ENCODE peak calls at places on chromosome 5, in seven cellular contexts. One of them, this sample, is unnamed. For H3K9me3, the result is how much of the 10 kb centered on the place peaks cover.

GRCh38 chr5:59188415-59189225 is 605.7 kb downstream of the RAB3C start:
- DNase-seq in spleen: peak
- DNase-seq in fibroblast of lung: peak
- DNase-seq in IMR-90: peak
- DNase-seq in HCT116: peak
- DNase-seq in CD8-positive, alpha-beta T cell: peak
- DNase-seq in ascending aorta: no peak
- DNase-seq in this sample: peak

GRCh38 chr5:179230061-179230461 is 115.2 kb downstream of the ADAMTS2 start:
- DNase-seq in IMR-90: no peak
- DNase-seq in spleen: peak
- DNase-seq in CD8-positive, alpha-beta T cell: no peak
- DNase-seq in fibroblast of lung: no peak
- DNase-seq in HCT116: no peak
- DNase-seq in ascending aorta: no peak
- DNase-seq in this sample: no peak

GRCh38 chr5:150376799-150377771 is 19.6 kb downstream of the TCOF1 start:
- DNase-seq in HCT116: no peak
- DNase-seq in fibroblast of lung: peak
- DNase-seq in CD8-positive, alpha-beta T cell: no peak
- DNase-seq in IMR-90: peak
- DNase-seq in spleen: no peak
- DNase-seq in ascending aorta: no peak
- DNase-seq in this sample: no peak

GRCh38 chr5:137649228-137649890 is 86.5 kb downstream of the KLHL3 start:
- DNase-seq in fibroblast of lung: peak
- DNase-seq in HCT116: no peak
- DNase-seq in CD8-positive, alpha-beta T cell: no peak
- DNase-seq in ascending aorta: no peak
- DNase-seq in spleen: no peak
- DNase-seq in IMR-90: peak
- DNase-seq in this sample: no peak

GRCh38 chr5:1133510-1134255 is 21.8 kb upstream of the SLC12A7 start:
- DNase-seq in spleen: no peak
- DNase-seq in HCT116: no peak
- DNase-seq in ascending aorta: no peak
- DNase-seq in CD8-positive, alpha-beta T cell: no peak
- DNase-seq in fibroblast of lung: no peak
- DNase-seq in IMR-90: no peak
- DNase-seq in this sample: no peak

GRCh38 chr5:180070726-180071417 is 687 bp downstream of the RNF130 start:
- DNase-seq in HCT116: no peak
- DNase-seq in ascending aorta: no peak
- DNase-seq in spleen: no peak
- DNase-seq in CD8-positive, alpha-beta T cell: no peak
- DNase-seq in fibroblast of lung: peak
- DNase-seq in IMR-90: peak
- DNase-seq in this sample: peak

GRCh38 chr5:57735754-57736153 is 253.1 kb upstream of the ACTBL2 start:
- DNase-seq in ascending aorta: no peak
- DNase-seq in fibroblast of lung: peak
- DNase-seq in spleen: no peak
- DNase-seq in IMR-90: peak
- DNase-seq in HCT116: peak
- DNase-seq in CD8-positive, alpha-beta T cell: no peak
- DNase-seq in this sample: no peak

GRCh38 chr5:177303925-177304391 is 359 bp downstream of the PRELID1 start:
- DNase-seq in IMR-90: no peak
- DNase-seq in HCT116: no peak
- DNase-seq in CD8-positive, alpha-beta T cell: no peak
- DNase-seq in ascending aorta: no peak
- DNase-seq in fibroblast of lung: peak
- DNase-seq in spleen: peak
- DNase-seq in this sample: no peak

GRCh38 chr5:107805819-107806218 is 135.1 kb upstream of the EFNA5 start:
- DNase-seq in spleen: no peak
- DNase-seq in CD8-positive, alpha-beta T cell: no peak
- DNase-seq in fibroblast of lung: no peak
- DNase-seq in HCT116: no peak
- DNase-seq in IMR-90: no peak
- DNase-seq in ascending aorta: no peak
- DNase-seq in this sample: no peak

GRCh38 chr5:4987431-4987830 is 152.7 kb upstream of the ADAMTS16 start:
- DNase-seq in CD8-positive, alpha-beta T cell: no peak
- DNase-seq in fibroblast of lung: peak
- DNase-seq in HCT116: no peak
- DNase-seq in ascending aorta: no peak
- DNase-seq in spleen: no peak
- DNase-seq in IMR-90: no peak
- DNase-seq in this sample: no peak

GRCh38 chr5:170353946-170354345 is 35.2 kb downstream of the KCNMB1 start:
- DNase-seq in CD8-positive, alpha-beta T cell: no peak
- DNase-seq in fibroblast of lung: no peak
- DNase-seq in ascending aorta: no peak
- DNase-seq in HCT116: no peak
- DNase-seq in spleen: no peak
- DNase-seq in IMR-90: no peak
- DNase-seq in this sample: no peak

GRCh38 chr5:126970517-126971017 is 59.8 kb downstream of the MARCHF3 start:
- DNase-seq in spleen: no peak
- DNase-seq in IMR-90: peak
- DNase-seq in fibroblast of lung: peak
- DNase-seq in ascending aorta: no peak
- DNase-seq in HCT116: no peak
- DNase-seq in CD8-positive, alpha-beta T cell: no peak
- DNase-seq in this sample: no peak

GRCh38 chr5:37724395-37725125 is 115.3 kb downstream of the GDNF start:
- DNase-seq in IMR-90: no peak
- DNase-seq in fibroblast of lung: peak
- DNase-seq in ascending aorta: no peak
- DNase-seq in spleen: no peak
- DNase-seq in HCT116: no peak
- DNase-seq in CD8-positive, alpha-beta T cell: no peak
- DNase-seq in this sample: no peak

GRCh38 chr5:94196959-94197358 is 421.4 kb downstream of the KIAA0825 start:
- DNase-seq in spleen: no peak
- DNase-seq in ascending aorta: no peak
- DNase-seq in HCT116: no peak
- DNase-seq in CD8-positive, alpha-beta T cell: no peak
- DNase-seq in fibroblast of lung: peak
- DNase-seq in IMR-90: no peak
- DNase-seq in this sample: no peak

GRCh38 chr5:171494452-171495121 is 75.1 kb downstream of the FGF18 start:
- DNase-seq in fibroblast of lung: peak
- DNase-seq in IMR-90: peak
- DNase-seq in HCT116: peak
- DNase-seq in spleen: no peak
- DNase-seq in CD8-positive, alpha-beta T cell: no peak
- DNase-seq in ascending aorta: peak
- DNase-seq in this sample: peak

GRCh38 chr5:68420476-68421344 is 205.2 kb downstream of the PIK3R1 start:
- DNase-seq in ascending aorta: no peak
- DNase-seq in HCT116: no peak
- DNase-seq in spleen: peak
- DNase-seq in CD8-positive, alpha-beta T cell: no peak
- DNase-seq in fibroblast of lung: no peak
- DNase-seq in IMR-90: no peak
- DNase-seq in this sample: peak

GRCh38 chr5:153088538-153088937 is 401.9 kb upstream of the GRIA1 start:
- DNase-seq in spleen: no peak
- DNase-seq in IMR-90: no peak
- DNase-seq in HCT116: no peak
- DNase-seq in CD8-positive, alpha-beta T cell: no peak
- DNase-seq in fibroblast of lung: no peak
- DNase-seq in ascending aorta: no peak
- DNase-seq in this sample: no peak

GRCh38 chr5:59276886-59277514 is 616.5 kb downstream of the PDE4D start:
- DNase-seq in HCT116: no peak
- DNase-seq in CD8-positive, alpha-beta T cell: no peak
- DNase-seq in IMR-90: no peak
- DNase-seq in ascending aorta: no peak
- DNase-seq in fibroblast of lung: peak
- DNase-seq in spleen: no peak
- DNase-seq in this sample: no peak

GRCh38 chr5:143495823-143496275 is 92.4 kb upstream of the NR3C1 start:
- DNase-seq in IMR-90: peak
- DNase-seq in fibroblast of lung: peak
- DNase-seq in spleen: no peak
- DNase-seq in HCT116: no peak
- DNase-seq in ascending aorta: no peak
- DNase-seq in CD8-positive, alpha-beta T cell: no peak
- DNase-seq in this sample: no peak

GRCh38 chr5:2149196-2149541 is 266.4 kb upstream of the IRX4 start:
- DNase-seq in fibroblast of lung: peak
- DNase-seq in IMR-90: no peak
- DNase-seq in ascending aorta: no peak
- DNase-seq in spleen: peak
- DNase-seq in CD8-positive, alpha-beta T cell: no peak
- DNase-seq in HCT116: peak
- DNase-seq in this sample: no peak

GRCh38 chr5:160315968-160316367 is 3.6 kb upstream of the CCNJL start:
- DNase-seq in ascending aorta: no peak
- DNase-seq in spleen: no peak
- DNase-seq in IMR-90: peak
- DNase-seq in HCT116: peak
- DNase-seq in CD8-positive, alpha-beta T cell: no peak
- DNase-seq in fibroblast of lung: peak
- DNase-seq in this sample: peak

GRCh38 chr5:131647078-131647769 is 12.2 kb upstream of the RAPGEF6 start:
- DNase-seq in ascending aorta: no peak
- DNase-seq in CD8-positive, alpha-beta T cell: no peak
- DNase-seq in fibroblast of lung: no peak
- DNase-seq in IMR-90: no peak
- DNase-seq in spleen: no peak
- DNase-seq in HCT116: no peak
- DNase-seq in this sample: no peak
- TF ChIP-seq CTCF in ascending aorta: no peak
- TF ChIP-seq CTCF in CD8-positive, alpha-beta T cell: no peak
- TF ChIP-seq CTCF in fibroblast of lung: no peak
- TF ChIP-seq CTCF in IMR-90: no peak
- TF ChIP-seq CTCF in spleen: no peak
- TF ChIP-seq CTCF in HCT116: no peak
- TF ChIP-seq CTCF in this sample: no peak

GRCh38 chr5:141363952-141364660 is at the start of gene PCDHGA5:
- DNase-seq in IMR-90: peak
- DNase-seq in fibroblast of lung: peak
- DNase-seq in CD8-positive, alpha-beta T cell: no peak
- DNase-seq in HCT116: no peak
- DNase-seq in ascending aorta: no peak
- DNase-seq in spleen: no peak
- DNase-seq in this sample: no peak
- H3K9me3 ChIP-seq in IMR-90: half or more
- H3K9me3 ChIP-seq in fibroblast of lung: under half
- H3K9me3 ChIP-seq in CD8-positive, alpha-beta T cell: under half
- H3K9me3 ChIP-seq in HCT116: under half
- H3K9me3 ChIP-seq in ascending aorta: half or more
- H3K9me3 ChIP-seq in spleen: half or more
- H3K9me3 ChIP-seq in this sample: under half

GRCh38 chr5:159304961-159305595 is 25.2 kb downstream of the IL12B start:
- DNase-seq in HCT116: no peak
- DNase-seq in ascending aorta: no peak
- DNase-seq in spleen: no peak
- DNase-seq in IMR-90: peak
- DNase-seq in CD8-positive, alpha-beta T cell: no peak
- DNase-seq in fibroblast of lung: peak
- DNase-seq in this sample: no peak

GRCh38 chr5:159311063-159311462 is 19.2 kb downstream of the IL12B start:
- DNase-seq in IMR-90: no peak
- DNase-seq in CD8-positive, alpha-beta T cell: no peak
- DNase-seq in HCT116: no peak
- DNase-seq in ascending aorta: no peak
- DNase-seq in fibroblast of lung: no peak
- DNase-seq in spleen: no peak
- DNase-seq in this sample: no peak

GRCh38 chr5:159313197-159313596 is 17.1 kb downstream of the IL12B start:
- DNase-seq in spleen: no peak
- DNase-seq in HCT116: no peak
- DNase-seq in IMR-90: no peak
- DNase-seq in CD8-positive, alpha-beta T cell: no peak
- DNase-seq in ascending aorta: no peak
- DNase-seq in fibroblast of lung: no peak
- DNase-seq in this sample: no peak

GRCh38 chr5:159310492-159310891 is 19.8 kb downstream of the IL12B start:
- DNase-seq in HCT116: no peak
- DNase-seq in CD8-positive, alpha-beta T cell: peak
- DNase-seq in ascending aorta: no peak
- DNase-seq in spleen: peak
- DNase-seq in IMR-90: no peak
- DNase-seq in fibroblast of lung: peak
- DNase-seq in this sample: peak

DNA sequence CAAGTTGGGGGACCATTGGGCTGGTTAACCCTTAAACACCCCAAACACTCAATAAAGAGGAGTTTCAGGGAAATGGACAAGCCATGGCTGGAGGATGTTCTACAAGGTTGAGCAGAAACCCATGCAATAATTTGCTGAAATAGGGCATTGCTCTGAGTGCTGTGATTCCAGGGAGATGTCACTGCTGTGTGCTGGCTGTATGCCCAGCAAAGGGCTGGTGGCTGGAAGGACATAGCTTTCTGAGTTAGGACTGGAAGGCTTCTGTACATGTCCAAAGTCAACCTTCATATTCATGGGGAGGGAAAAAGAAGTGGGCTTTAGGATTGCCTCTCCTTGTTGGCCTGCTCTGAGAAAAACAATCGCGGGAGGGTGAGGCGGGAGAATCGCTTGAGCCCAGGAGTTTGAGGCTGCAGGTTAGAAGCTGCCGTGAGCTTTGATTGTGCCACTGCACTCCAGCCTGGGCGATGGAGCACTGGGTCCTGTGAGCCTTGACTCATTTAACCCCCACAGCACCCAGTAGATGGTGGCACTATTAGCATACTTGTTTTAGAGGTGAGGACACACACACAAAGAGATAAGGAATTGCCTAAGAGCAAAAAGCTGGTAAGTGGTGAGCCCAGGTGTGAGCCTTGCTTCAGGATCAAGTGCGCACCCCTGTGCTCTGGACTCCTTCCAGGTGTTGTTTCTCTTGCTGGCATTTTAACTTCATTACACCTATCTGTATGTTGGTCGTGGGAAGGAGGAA is 20.4 kb downstream of the IL12B start:
- DNase-seq in HCT116: no peak
- DNase-seq in IMR-90: no peak
- DNase-seq in ascending aorta: no peak
- DNase-seq in spleen: no peak
- DNase-seq in fibroblast of lung: no peak
- DNase-seq in CD8-positive, alpha-beta T cell: no peak
- DNase-seq in this sample: no peak
- H3K4me3 ChIP-seq in HCT116: no peak
- H3K4me3 ChIP-seq in IMR-90: no peak
- H3K4me3 ChIP-seq in ascending aorta: no peak
- H3K4me3 ChIP-seq in spleen: no peak
- H3K4me3 ChIP-seq in fibroblast of lung: no peak
- H3K4me3 ChIP-seq in CD8-positive, alpha-beta T cell: no peak
- H3K4me3 ChIP-seq in this sample: peak

DNA sequence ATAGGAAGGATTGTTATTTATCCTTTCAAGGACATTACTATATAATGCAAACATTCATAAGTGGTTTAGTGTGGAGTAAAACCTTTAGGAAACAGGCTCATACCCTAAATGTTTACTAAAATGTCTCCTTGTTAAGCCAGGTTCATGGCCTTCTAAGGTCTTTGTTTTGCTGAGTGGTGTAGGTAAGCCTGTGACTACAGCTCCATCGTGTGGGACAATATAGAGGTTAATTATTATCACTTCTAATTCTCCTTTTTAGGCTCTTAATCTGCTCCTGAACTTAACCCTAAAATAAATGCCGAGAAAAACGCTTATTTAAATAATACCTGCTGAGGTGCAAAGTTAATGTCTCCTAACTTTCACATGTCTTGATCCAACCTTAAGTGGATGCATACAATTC is 43.8 kb downstream of the SPINK5 start:
- DNase-seq in CD8-positive, alpha-beta T cell: no peak
- DNase-seq in fibroblast of lung: no peak
- DNase-seq in IMR-90: no peak
- DNase-seq in HCT116: no peak
- DNase-seq in spleen: no peak
- DNase-seq in ascending aorta: no peak
- DNase-seq in this sample: no peak
- TF ChIP-seq CTCF in CD8-positive, alpha-beta T cell: no peak
- TF ChIP-seq CTCF in fibroblast of lung: no peak
- TF ChIP-seq CTCF in IMR-90: no peak
- TF ChIP-seq CTCF in HCT116: no peak
- TF ChIP-seq CTCF in spleen: no peak
- TF ChIP-seq CTCF in ascending aorta: no peak
- TF ChIP-seq CTCF in this sample: no peak

This sample was measured in colonic mucosa.